ENCODE peak calls at places on chromosomes 12 and 14, in nine cellular contexts. One of them, this sample, is unnamed.

GRCh38 chr12:62210422-62210821 is 49.8 kb upstream of the USP15 start:
- DNase-seq in HuH-7: no peak
- DNase-seq in ELR: peak; percentile 60
- DNase-seq in cardiac septum: no peak
- DNase-seq in activated T-helper 9 cell treated with anti-CD3 and anti-CD28 coated beads, Interleukin-2, amount 50 U/mL, for 16 hours: no peak
- DNase-seq in H9: peak; percentile 37
- DNase-seq in astrocyte of the cerebellum: peak; percentile 24
- DNase-seq in T-helper 2 cell: no peak
- DNase-seq in fibroblast of the aortic adventitia: peak; percentile 57
- DNase-seq in this sample: peak; percentile 54

GRCh38 chr12:28872654-28873268 is 276.3 kb upstream of the FAR2 start:
- DNase-seq in astrocyte of the cerebellum: peak; percentile 43
- DNase-seq in ELR: peak; percentile 42
- DNase-seq in T-helper 2 cell: no peak
- DNase-seq in HuH-7: peak; percentile 46
- DNase-seq in fibroblast of the aortic adventitia: peak; percentile 77
- DNase-seq in H9: peak; percentile 83
- DNase-seq in cardiac septum: no peak
- DNase-seq in activated T-helper 9 cell treated with anti-CD3 and anti-CD28 coated beads, Interleukin-2, amount 50 U/mL, for 16 hours: no peak
- DNase-seq in this sample: peak; percentile 75

GRCh38 chr14:49506650-49507049 is 79.5 kb downstream of the RPS29 start:
- DNase-seq in T-helper 2 cell: no peak
- DNase-seq in activated T-helper 9 cell treated with anti-CD3 and anti-CD28 coated beads, Interleukin-2, amount 50 U/mL, for 16 hours: no peak
- DNase-seq in cardiac septum: no peak
- DNase-seq in HuH-7: no peak
- DNase-seq in H9: no peak
- DNase-seq in ELR: no peak
- DNase-seq in fibroblast of the aortic adventitia: no peak
- DNase-seq in astrocyte of the cerebellum: no peak
- DNase-seq in this sample: no peak

GRCh38 chr12:123767613-123768012 is 5.5 kb downstream of the DNAH10 start:
- DNase-seq in fibroblast of the aortic adventitia: no peak
- DNase-seq in HuH-7: no peak
- DNase-seq in cardiac septum: no peak
- DNase-seq in H9: no peak
- DNase-seq in T-helper 2 cell: no peak
- DNase-seq in ELR: no peak
- DNase-seq in activated T-helper 9 cell treated with anti-CD3 and anti-CD28 coated beads, Interleukin-2, amount 50 U/mL, for 16 hours: no peak
- DNase-seq in astrocyte of the cerebellum: no peak
- DNase-seq in this sample: no peak

GRCh38 chr14:94123868-94124267 is 5.5 kb downstream of the IFI27L2 start:
- DNase-seq in HuH-7: no peak
- DNase-seq in T-helper 2 cell: no peak
- DNase-seq in astrocyte of the cerebellum: no peak
- DNase-seq in fibroblast of the aortic adventitia: no peak
- DNase-seq in ELR: no peak
- DNase-seq in H9: peak; percentile 8
- DNase-seq in activated T-helper 9 cell treated with anti-CD3 and anti-CD28 coated beads, Interleukin-2, amount 50 U/mL, for 16 hours: no peak
- DNase-seq in cardiac septum: peak; percentile 27
- DNase-seq in this sample: no peak

GRCh38 chr12:118061876-118062791 is 1.2 kb upstream of the WSB2 start:
- DNase-seq in cardiac septum: no peak
- DNase-seq in astrocyte of the cerebellum: no peak
- DNase-seq in HuH-7: peak; percentile 34
- DNase-seq in T-helper 2 cell: no peak
- DNase-seq in H9: peak; percentile 80
- DNase-seq in fibroblast of the aortic adventitia: peak; percentile 55
- DNase-seq in activated T-helper 9 cell treated with anti-CD3 and anti-CD28 coated beads, Interleukin-2, amount 50 U/mL, for 16 hours: no peak
- DNase-seq in ELR: peak; percentile 74
- DNase-seq in this sample: peak; percentile 64

GRCh38 chr14:92651106-92651792 is 97.2 kb downstream of the LGMN start:
- DNase-seq in astrocyte of the cerebellum: no peak
- DNase-seq in fibroblast of the aortic adventitia: no peak
- DNase-seq in ELR: no peak
- DNase-seq in HuH-7: no peak
- DNase-seq in T-helper 2 cell: peak; percentile 90
- DNase-seq in H9: no peak
- DNase-seq in cardiac septum: no peak
- DNase-seq in activated T-helper 9 cell treated with anti-CD3 and anti-CD28 coated beads, Interleukin-2, amount 50 U/mL, for 16 hours: peak; percentile 65
- DNase-seq in this sample: peak; percentile 75

GRCh38 chr12:53456654-53457366 is 4.9 kb downstream of the PCBP2 start:
- DNase-seq in cardiac septum: no peak
- DNase-seq in H9: no peak
- DNase-seq in ELR: no peak
- DNase-seq in fibroblast of the aortic adventitia: no peak
- DNase-seq in activated T-helper 9 cell treated with anti-CD3 and anti-CD28 coated beads, Interleukin-2, amount 50 U/mL, for 16 hours: no peak
- DNase-seq in T-helper 2 cell: no peak
- DNase-seq in HuH-7: no peak
- DNase-seq in astrocyte of the cerebellum: no peak
- DNase-seq in this sample: no peak

GRCh38 chr14:90378249-90378648 is 18.6 kb upstream of the CALM1 start:
- DNase-seq in ELR: no peak
- DNase-seq in H9: no peak
- DNase-seq in activated T-helper 9 cell treated with anti-CD3 and anti-CD28 coated beads, Interleukin-2, amount 50 U/mL, for 16 hours: no peak
- DNase-seq in fibroblast of the aortic adventitia: no peak
- DNase-seq in astrocyte of the cerebellum: no peak
- DNase-seq in cardiac septum: no peak
- DNase-seq in HuH-7: no peak
- DNase-seq in T-helper 2 cell: no peak
- DNase-seq in this sample: no peak

GRCh38 chr14:69750495-69750894 is 16.4 kb upstream of the SRSF5 start:
- DNase-seq in H9: no peak
- DNase-seq in ELR: no peak
- DNase-seq in T-helper 2 cell: no peak
- DNase-seq in fibroblast of the aortic adventitia: no peak
- DNase-seq in cardiac septum: no peak
- DNase-seq in activated T-helper 9 cell treated with anti-CD3 and anti-CD28 coated beads, Interleukin-2, amount 50 U/mL, for 16 hours: no peak
- DNase-seq in astrocyte of the cerebellum: no peak
- DNase-seq in HuH-7: no peak
- DNase-seq in this sample: no peak

GRCh38 chr12:22431693-22432251 is 97.3 kb upstream of the ST8SIA1 start:
- DNase-seq in HuH-7: no peak
- DNase-seq in cardiac septum: no peak
- DNase-seq in T-helper 2 cell: no peak
- DNase-seq in astrocyte of the cerebellum: no peak
- DNase-seq in fibroblast of the aortic adventitia: no peak
- DNase-seq in activated T-helper 9 cell treated with anti-CD3 and anti-CD28 coated beads, Interleukin-2, amount 50 U/mL, for 16 hours: no peak
- DNase-seq in H9: no peak
- DNase-seq in ELR: no peak
- DNase-seq in this sample: peak; percentile 9

GRCh38 chr12:14129601-14130178 is 148.3 kb upstream of the GRIN2B start:
- DNase-seq in T-helper 2 cell: no peak
- DNase-seq in activated T-helper 9 cell treated with anti-CD3 and anti-CD28 coated beads, Interleukin-2, amount 50 U/mL, for 16 hours: no peak
- DNase-seq in H9: no peak
- DNase-seq in ELR: no peak
- DNase-seq in astrocyte of the cerebellum: no peak
- DNase-seq in cardiac septum: no peak
- DNase-seq in HuH-7: no peak
- DNase-seq in fibroblast of the aortic adventitia: no peak
- DNase-seq in this sample: no peak

GRCh38 chr12:113762155-113762848 is 203.8 kb downstream of the RBM19 start:
- DNase-seq in astrocyte of the cerebellum: no peak
- DNase-seq in activated T-helper 9 cell treated with anti-CD3 and anti-CD28 coated beads, Interleukin-2, amount 50 U/mL, for 16 hours: no peak
- DNase-seq in cardiac septum: no peak
- DNase-seq in H9: no peak
- DNase-seq in HuH-7: no peak
- DNase-seq in fibroblast of the aortic adventitia: no peak
- DNase-seq in T-helper 2 cell: no peak
- DNase-seq in ELR: no peak
- DNase-seq in this sample: no peak

GRCh38 chr12:63151898-63152700 is 1.1 kb upstream of the AVPR1A start:
- DNase-seq in astrocyte of the cerebellum: no peak
- DNase-seq in fibroblast of the aortic adventitia: peak; percentile 35
- DNase-seq in T-helper 2 cell: no peak
- DNase-seq in H9: peak; percentile 82
- DNase-seq in activated T-helper 9 cell treated with anti-CD3 and anti-CD28 coated beads, Interleukin-2, amount 50 U/mL, for 16 hours: no peak
- DNase-seq in HuH-7: peak; percentile 61
- DNase-seq in cardiac septum: peak; percentile 71
- DNase-seq in ELR: peak; percentile 58
- DNase-seq in this sample: peak; percentile 47

GRCh38 chr14:65599375-65599774 is 186.8 kb downstream of the FUT8 start:
- DNase-seq in astrocyte of the cerebellum: no peak
- DNase-seq in fibroblast of the aortic adventitia: peak; percentile 37
- DNase-seq in cardiac septum: no peak
- DNase-seq in activated T-helper 9 cell treated with anti-CD3 and anti-CD28 coated beads, Interleukin-2, amount 50 U/mL, for 16 hours: no peak
- DNase-seq in T-helper 2 cell: no peak
- DNase-seq in HuH-7: no peak
- DNase-seq in H9: no peak
- DNase-seq in ELR: no peak
- DNase-seq in this sample: no peak

GRCh38 chr14:101789222-101789621 is 27.7 kb downstream of the PPP2R5C start:
- DNase-seq in cardiac septum: no peak
- DNase-seq in activated T-helper 9 cell treated with anti-CD3 and anti-CD28 coated beads, Interleukin-2, amount 50 U/mL, for 16 hours: no peak
- DNase-seq in HuH-7: no peak
- DNase-seq in H9: no peak
- DNase-seq in fibroblast of the aortic adventitia: no peak
- DNase-seq in astrocyte of the cerebellum: no peak
- DNase-seq in T-helper 2 cell: no peak
- DNase-seq in ELR: no peak
- DNase-seq in this sample: no peak

GRCh38 chr12:96350982-96351381 is 49.3 kb downstream of the CDK17 start:
- DNase-seq in HuH-7: no peak
- DNase-seq in T-helper 2 cell: peak; percentile 8
- DNase-seq in ELR: peak; percentile 34
- DNase-seq in H9: no peak
- DNase-seq in activated T-helper 9 cell treated with anti-CD3 and anti-CD28 coated beads, Interleukin-2, amount 50 U/mL, for 16 hours: no peak
- DNase-seq in fibroblast of the aortic adventitia: no peak
- DNase-seq in astrocyte of the cerebellum: no peak
- DNase-seq in cardiac septum: no peak
- DNase-seq in this sample: no peak

GRCh38 chr14:100281286-100282082 is 24.8 kb downstream of the SLC25A29 start:
- DNase-seq in T-helper 2 cell: no peak
- DNase-seq in activated T-helper 9 cell treated with anti-CD3 and anti-CD28 coated beads, Interleukin-2, amount 50 U/mL, for 16 hours: no peak
- DNase-seq in HuH-7: no peak
- DNase-seq in fibroblast of the aortic adventitia: no peak
- DNase-seq in cardiac septum: no peak
- DNase-seq in H9: peak; percentile 65
- DNase-seq in astrocyte of the cerebellum: no peak
- DNase-seq in ELR: no peak
- DNase-seq in this sample: no peak

GRCh38 chr14:92973798-92974372 is 50.9 kb downstream of the CHGA start:
- DNase-seq in activated T-helper 9 cell treated with anti-CD3 and anti-CD28 coated beads, Interleukin-2, amount 50 U/mL, for 16 hours: no peak
- DNase-seq in H9: no peak
- DNase-seq in T-helper 2 cell: no peak
- DNase-seq in HuH-7: no peak
- DNase-seq in ELR: no peak
- DNase-seq in fibroblast of the aortic adventitia: peak; percentile 16
- DNase-seq in astrocyte of the cerebellum: no peak
- DNase-seq in cardiac septum: no peak
- DNase-seq in this sample: peak; percentile 12

GRCh38 chr12:125081427-125081826 is 16.2 kb downstream of the AACS start:
- DNase-seq in cardiac septum: no peak
- DNase-seq in T-helper 2 cell: no peak
- DNase-seq in astrocyte of the cerebellum: no peak
- DNase-seq in fibroblast of the aortic adventitia: no peak
- DNase-seq in activated T-helper 9 cell treated with anti-CD3 and anti-CD28 coated beads, Interleukin-2, amount 50 U/mL, for 16 hours: no peak
- DNase-seq in H9: no peak
- DNase-seq in ELR: no peak
- DNase-seq in HuH-7: no peak
- DNase-seq in this sample: no peak

GRCh38 chr12:114636723-114637480 is 47.1 kb downstream of the TBX3 start:
- DNase-seq in T-helper 2 cell: no peak
- DNase-seq in fibroblast of the aortic adventitia: peak; percentile 16
- DNase-seq in HuH-7: no peak
- DNase-seq in ELR: peak; percentile 48
- DNase-seq in H9: peak; percentile 62
- DNase-seq in cardiac septum: no peak
- DNase-seq in activated T-helper 9 cell treated with anti-CD3 and anti-CD28 coated beads, Interleukin-2, amount 50 U/mL, for 16 hours: no peak
- DNase-seq in astrocyte of the cerebellum: no peak
- DNase-seq in this sample: peak; percentile 26

GRCh38 chr12:43148711-43149110 is 403.3 kb downstream of the ADAMTS20 start:
- DNase-seq in cardiac septum: no peak
- DNase-seq in astrocyte of the cerebellum: no peak
- DNase-seq in HuH-7: no peak
- DNase-seq in activated T-helper 9 cell treated with anti-CD3 and anti-CD28 coated beads, Interleukin-2, amount 50 U/mL, for 16 hours: no peak
- DNase-seq in fibroblast of the aortic adventitia: peak; percentile 18
- DNase-seq in ELR: no peak
- DNase-seq in T-helper 2 cell: no peak
- DNase-seq in H9: no peak
- DNase-seq in this sample: peak; percentile 7

GRCh38 chr14:96072746-96073145 is 33.6 kb downstream of the C14orf132 start:
- DNase-seq in ELR: no peak
- DNase-seq in activated T-helper 9 cell treated with anti-CD3 and anti-CD28 coated beads, Interleukin-2, amount 50 U/mL, for 16 hours: no peak
- DNase-seq in fibroblast of the aortic adventitia: no peak
- DNase-seq in H9: no peak
- DNase-seq in astrocyte of the cerebellum: no peak
- DNase-seq in T-helper 2 cell: no peak
- DNase-seq in HuH-7: no peak
- DNase-seq in cardiac septum: no peak
- DNase-seq in this sample: no peak

GRCh38 chr12:21296751-21297406 is 37.8 kb downstream of the SLCO1A2 start:
- DNase-seq in cardiac septum: no peak
- DNase-seq in fibroblast of the aortic adventitia: peak; percentile 35
- DNase-seq in ELR: peak; percentile 43
- DNase-seq in activated T-helper 9 cell treated with anti-CD3 and anti-CD28 coated beads, Interleukin-2, amount 50 U/mL, for 16 hours: no peak
- DNase-seq in HuH-7: peak; percentile 9
- DNase-seq in astrocyte of the cerebellum: peak; percentile 6
- DNase-seq in H9: no peak
- DNase-seq in T-helper 2 cell: no peak
- DNase-seq in this sample: peak; percentile 19

GRCh38 chr14:20676072-20676471 is 8.3 kb upstream of the RNASE4 start:
- DNase-seq in activated T-helper 9 cell treated with anti-CD3 and anti-CD28 coated beads, Interleukin-2, amount 50 U/mL, for 16 hours: no peak
- DNase-seq in fibroblast of the aortic adventitia: no peak
- DNase-seq in H9: no peak
- DNase-seq in HuH-7: no peak
- DNase-seq in cardiac septum: no peak
- DNase-seq in astrocyte of the cerebellum: no peak
- DNase-seq in ELR: no peak
- DNase-seq in T-helper 2 cell: no peak
- DNase-seq in this sample: no peak

GRCh38 chr14:27672047-27672446 is 1074.2 kb upstream of the NOVA1 start:
- DNase-seq in fibroblast of the aortic adventitia: no peak
- DNase-seq in T-helper 2 cell: no peak
- DNase-seq in cardiac septum: no peak
- DNase-seq in H9: no peak
- DNase-seq in astrocyte of the cerebellum: no peak
- DNase-seq in HuH-7: peak; percentile 17
- DNase-seq in ELR: no peak
- DNase-seq in activated T-helper 9 cell treated with anti-CD3 and anti-CD28 coated beads, Interleukin-2, amount 50 U/mL, for 16 hours: no peak
- DNase-seq in this sample: no peak